ENCODE peak calls at places on chromosomes 2 and 18, in four cellular contexts. Q is ovary, Z is heart left ventricle, S is colonic mucosa. K is an unnamed sample.

GRCh38 chr2:71609958-71610357 is 156.6 kb downstream of the DYSF start:
- DNase-seq in Q (no peak), S (peak; percentile 2), Z (no peak), K (no peak)

GRCh38 chr2:50895058-50895457 is 136.9 kb downstream of the NRXN1 start:
- DNase-seq in Z (no peak), S (no peak), Q (no peak), K (no peak)

GRCh38 chr2:127657232-127657595 is 11.3 kb downstream of the GPR17 start:
- DNase-seq in S (no peak), Z (peak; percentile 28), Q (no peak), K (no peak)

GRCh38 chr2:117980381-117980780 is 33.5 kb downstream of the CCDC93 start:
- DNase-seq in Q (no peak), S (no peak), Z (no peak), K (no peak)

GRCh38 chr2:16511041-16511440 is 154.6 kb downstream of the CYRIA start:
- DNase-seq in Z (no peak), S (no peak), Q (no peak), K (no peak)

GRCh38 chr18:48345596-48345995 is 63.6 kb downstream of the ZBTB7C start:
- DNase-seq in Q (no peak), S (peak; percentile 41), Z (no peak), K (no peak)

GRCh38 chr2:95270541-95271081 is 3.6 kb upstream of the PROM2 start:
- DNase-seq in Z (peak; percentile 7), Q (peak; percentile 12), S (peak; percentile 13), K (no peak)

GRCh38 chr2:215615067-215615828 is 179.4 kb upstream of the FN1 start:
- DNase-seq in Q (no peak), S (no peak), Z (no peak), K (no peak)

GRCh38 chr2:227324671-227325055 is 388 bp upstream of the MFF start:
- DNase-seq in Q (no peak), Z (no peak), S (peak; percentile 31), K (no peak)

GRCh38 chr2:9235388-9236344 is 29.1 kb downstream of the ASAP2 start:
- DNase-seq in S (no peak), Z (no peak), Q (peak; percentile 51), K (no peak)

GRCh38 chr18:30709598-30709997 is 332.9 kb downstream of the DSC3 start:
- DNase-seq in Q (no peak), Z (no peak), S (no peak), K (no peak)

GRCh38 chr2:133953524-133953923 is 300.3 kb upstream of the MGAT5 start:
- DNase-seq in Q (no peak), S (no peak), Z (no peak), K (no peak)

GRCh38 chr2:224909885-224910517 is 132.3 kb downstream of the DOCK10 start:
- DNase-seq in Q (peak; percentile 69), Z (peak; percentile 40), S (no peak), K (no peak)

GRCh38 chr2:188494906-188495305 is 203.2 kb downstream of the GULP1 start:
- DNase-seq in Z (no peak), S (no peak), Q (no peak), K (no peak)

GRCh38 chr2:188085421-188085820 is 206.3 kb upstream of the GULP1 start:
- DNase-seq in S (no peak), Q (no peak), Z (no peak), K (no peak)

GRCh38 chr2:176370423-176370822 is 101.2 kb downstream of the MTX2 start:
- DNase-seq in Z (no peak), Q (no peak), S (no peak), K (no peak)

GRCh38 chr2:5560981-5561380 is 131.2 kb upstream of the SOX11 start:
- DNase-seq in S (no peak), Z (no peak), Q (no peak), K (no peak)

GRCh38 chr2:211982162-211982561 is 556.4 kb downstream of the ERBB4 start:
- DNase-seq in S (no peak), Z (no peak), Q (no peak), K (no peak)

GRCh38 chr2:74078467-74078866 is 69.2 kb downstream of the BOLA3 start:
- DNase-seq in Z (no peak), S (no peak), Q (no peak), K (no peak)

GRCh38 chr2:150421252-150421651 is 66.2 kb downstream of the RND3 start:
- DNase-seq in S (no peak), Z (no peak), Q (no peak), K (no peak)

GRCh38 chr2:60356346-60356745 is 197.1 kb downstream of the BCL11A start:
- DNase-seq in Q (no peak), Z (no peak), S (no peak), K (no peak)

GRCh38 chr2:72778410-72778809 is 47.4 kb downstream of the EXOC6B start:
- DNase-seq in Q (no peak), S (no peak), Z (no peak), K (no peak)

GRCh38 chr2:165674780-165675179 is 119.3 kb downstream of the GALNT3 start:
- DNase-seq in Q (no peak), Z (no peak), S (peak; percentile 29), K (no peak)

GRCh38 chr18:59717291-59717690 is 20.1 kb upstream of the CCBE1 start:
- DNase-seq in Z (no peak), S (no peak), Q (no peak), K (no peak)

GRCh38 chr2:136538489-136538888 is 226.9 kb upstream of the THSD7B start:
- DNase-seq in S (no peak), Q (no peak), Z (peak; percentile 55), K (no peak)

GRCh38 chr2:178946494-178946893 is 103.4 kb downstream of the CCDC141 start:
- DNase-seq in Z (no peak), S (no peak), Q (no peak), K (no peak)

GRCh38 chr2:134621939-134622705 is 96.7 kb downstream of the TMEM163 start:
- DNase-seq in Z (no peak), S (no peak), Q (no peak), K (no peak)

GRCh38 chr2:207792244-207792785 is 22.6 kb upstream of the FZD5 start:
- DNase-seq in S (no peak), Z (no peak), Q (no peak), K (no peak)

GRCh38 chr18:9746958-9747357 is 38.9 kb downstream of the RAB31 start:
- DNase-seq in S (no peak), Z (no peak), Q (no peak), K (no peak)

GRCh38 chr2:231353469-231353868 is 42.0 kb upstream of the B3GNT7 start:
- DNase-seq in Q (peak; percentile 29), S (no peak), Z (no peak), K (no peak)

GRCh38 chr2:222315443-222316121 is 16.8 kb upstream of the PAX3 start:
- DNase-seq in S (no peak), Z (no peak), Q (no peak), K (no peak)
- TF ChIP-seq CTCF in S (no peak), Z (no peak), Q (no peak), K (no peak)

GRCh38 chr18:21331094-21331493 is 89.1 kb downstream of the GREB1L start:
- DNase-seq in S (no peak), Z (no peak), Q (no peak), K (no peak)
- H3K4me3 ChIP-seq in S (no peak overlapping the region), Z (no peak overlapping the region), Q (no peak overlapping the region), K (no peak overlapping the region)

GRCh38 chr2:105379741-105380186 is 19.1 kb downstream of the FHL2 start:
- DNase-seq in Q (peak; percentile 51), S (no peak), Z (peak; percentile 30), K (no peak)

GRCh38 chr2:105378921-105379383 is 19.9 kb downstream of the FHL2 start:
- DNase-seq in Z (peak; percentile 41), Q (peak; percentile 52), S (no peak), K (no peak)

GRCh38 chr2:105382177-105382576 is 16.7 kb downstream of the FHL2 start:
- DNase-seq in Q (no peak), Z (no peak), S (no peak), K (no peak)

GRCh38 chr2:105381119-105381668 is 17.7 kb downstream of the FHL2 start:
- DNase-seq in Q (no peak), S (no peak), Z (no peak), K (no peak)

GRCh38 chr2:105380432-105381118 is 18.3 kb downstream of the FHL2 start:
- DNase-seq in Q (no peak), S (no peak), Z (peak; percentile 39), K (no peak)
- H3K4me1 ChIP-seq in Q (peaks cover 56% of the 10 kb centered on the region), S (peaks cover 4% of the 10 kb centered on the region), Z (peaks cover 77% of the 10 kb centered on the region), K (peaks cover 92% of the 10 kb centered on the region)

GRCh38 chr2:11904029-11904428 is 157.6 kb downstream of the LPIN1 start:
- DNase-seq in S (no peak), Q (no peak), Z (no peak), K (no peak)
- TF ChIP-seq CTCF in S (no peak), Q (no peak), Z (no peak), K (no peak)

K was measured in gastrocnemius medialis.